ENCODE peak calls at places on chromosomes 7 and 10, in five cellular contexts. Y is keratinocyte, K is AG04450, Q is prostate gland, R is mucosa of descending colon. M is an unnamed sample.

GRCh38 chr7:4996696-4997222 is 37.8 kb upstream of the MMD2 start:
- DNase-seq in Y (no peak), K (no peak), Q (no peak), R (no peak), M (no peak)

GRCh38 chr10:102410427-102411073 is 8.0 kb downstream of the PSD start:
- DNase-seq in Y (no peak), K (no peak), Q (no peak), R (no peak), M (no peak)

GRCh38 chr10:103193820-103194529 is 903 bp upstream of the NT5C2 start:
- DNase-seq in Y (no peak), K (no peak), Q (peak; percentile 47), R (no peak), M (no peak)

GRCh38 chr10:104333037-104333727 is 5.1 kb downstream of the ITPRIP start:
- DNase-seq in Y (no peak), K (no peak), Q (no peak), R (no peak), M (no peak)

GRCh38 chr7:130289478-130289877 is 3.5 kb upstream of the CPA4 start:
- DNase-seq in Y (no peak), K (no peak), Q (no peak), R (no peak), M (no peak)

GRCh38 chr7:3835102-3835501 is 534.0 kb downstream of the SDK1 start:
- DNase-seq in Y (no peak), K (no peak), Q (no peak), R (peak; percentile 69), M (peak; percentile 1)

GRCh38 chr10:127937915-127938440 is 31.1 kb downstream of the PTPRE start:
- DNase-seq in Y (no peak), K (no peak), Q (no peak), R (no peak), M (no peak)

GRCh38 chr10:49509904-49510303 is 29.0 kb downstream of the ERCC6 start:
- DNase-seq in Y (no peak), K (no peak), Q (no peak), R (no peak), M (no peak)

GRCh38 chr7:69932034-69932628 is 333.9 kb downstream of the AUTS2 start:
- DNase-seq in Y (no peak), K (peak; percentile 1), Q (peak; percentile 9), R (peak; percentile 18), M (no peak)

GRCh38 chr10:87750001-87750651 is 67.9 kb downstream of the ATAD1 start:
- DNase-seq in Y (no peak), K (peak; percentile 51), Q (no peak), R (no peak), M (peak; percentile 39)

GRCh38 chr7:13800694-13801448 is 188.6 kb downstream of the ETV1 start:
- DNase-seq in Y (peak; percentile 38), K (peak; percentile 71), Q (no peak), R (no peak), M (peak; percentile 49)

GRCh38 chr10:16944081-16944922 is 127.1 kb upstream of the RSU1 start:
- DNase-seq in Y (no peak), K (peak; percentile 52), Q (no peak), R (no peak), M (no peak)

GRCh38 chr10:17428096-17428615 is 26.2 kb downstream of the ST8SIA6 start:
- DNase-seq in Y (no peak), K (no peak), Q (no peak), R (no peak), M (no peak)

GRCh38 chr7:18133921-18134320 is 106.3 kb upstream of the PRPS1L1 start:
- DNase-seq in Y (no peak), K (no peak), Q (no peak), R (no peak), M (no peak)

GRCh38 chr10:91635401-91636400 is 2.8 kb upstream of the PPP1R3C start:
- DNase-seq in Y (peak; percentile 50), K (no peak), Q (peak; percentile 75), R (peak; percentile 92), M (no peak)

GRCh38 chr10:123633106-123633505 is 33.0 kb upstream of the GPR26 start:
- DNase-seq in Y (no peak), K (no peak), Q (no peak), R (no peak), M (no peak)

GRCh38 chr10:133372507-133372906 is 647 bp downstream of the ECHS1 start:
- DNase-seq in Y (no peak), K (no peak), Q (no peak), R (peak; percentile 56), M (no peak)

GRCh38 chr7:28695300-28696261 is 262.5 kb downstream of the TRIL start:
- DNase-seq in Y (no peak), K (no peak), Q (no peak), R (no peak), M (no peak)

GRCh38 chr7:30682131-30683083 is at the start of gene CRHR2:
- DNase-seq in Y (no peak), K (no peak), Q (no peak), R (no peak), M (no peak)
- H3K4me3 ChIP-seq in Y (no peak within 1 kb of the TSS), K (peak within 1 kb of the TSS; percentile 10), Q (peak within 1 kb of the TSS; percentile 28), R (no peak within 1 kb of the TSS), M (peak within 1 kb of the TSS; percentile 9)

GRCh38 chr7:44748042-44748947 is at the start of gene ZMIZ2:
- DNase-seq in Y (no peak), K (peak; percentile 39), Q (peak; percentile 94), R (peak; percentile 93), M (peak; percentile 23)

GRCh38 chr7:44748948-44749731 is 493 bp downstream of the ZMIZ2 start:
- DNase-seq in Y (no peak), K (no peak), Q (no peak), R (no peak), M (no peak)

GRCh38 chr7:44750921-44751571 is 2.4 kb downstream of the ZMIZ2 start:
- DNase-seq in Y (no peak), K (no peak), Q (no peak), R (no peak), M (peak; percentile 50)

GRCh38 chr7:44749992-44750391 is 1.3 kb downstream of the ZMIZ2 start:
- DNase-seq in Y (no peak), K (no peak), Q (no peak), R (no peak), M (no peak)

DNA sequence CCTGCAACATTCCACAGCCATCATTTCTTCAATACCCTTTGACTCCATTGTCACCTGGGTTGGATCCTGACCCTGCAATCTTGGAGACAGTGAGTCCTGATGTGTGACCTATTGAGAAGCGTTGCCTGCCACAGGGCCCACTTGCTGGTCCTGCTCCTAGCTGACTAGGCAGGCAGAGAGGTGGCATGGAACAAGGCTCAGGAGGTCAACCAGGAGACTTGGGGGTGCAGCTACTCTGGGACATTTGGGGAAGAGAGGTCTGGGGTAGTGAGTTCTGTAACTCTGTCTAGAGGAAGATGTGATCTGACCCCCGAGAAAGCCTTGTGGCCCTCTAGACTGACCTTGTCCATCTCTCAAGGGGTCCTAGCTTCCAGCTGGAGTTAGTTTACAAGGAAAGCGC is 1.8 kb downstream of the ZMIZ2 start:
- DNase-seq in Y (no peak), K (no peak), Q (no peak), R (no peak), M (no peak)
- H3K4me3 ChIP-seq in Y (no peak overlapping the region), K (peak overlapping the region; percentile 89), Q (no peak overlapping the region), R (no peak overlapping the region), M (no peak overlapping the region)

DNA sequence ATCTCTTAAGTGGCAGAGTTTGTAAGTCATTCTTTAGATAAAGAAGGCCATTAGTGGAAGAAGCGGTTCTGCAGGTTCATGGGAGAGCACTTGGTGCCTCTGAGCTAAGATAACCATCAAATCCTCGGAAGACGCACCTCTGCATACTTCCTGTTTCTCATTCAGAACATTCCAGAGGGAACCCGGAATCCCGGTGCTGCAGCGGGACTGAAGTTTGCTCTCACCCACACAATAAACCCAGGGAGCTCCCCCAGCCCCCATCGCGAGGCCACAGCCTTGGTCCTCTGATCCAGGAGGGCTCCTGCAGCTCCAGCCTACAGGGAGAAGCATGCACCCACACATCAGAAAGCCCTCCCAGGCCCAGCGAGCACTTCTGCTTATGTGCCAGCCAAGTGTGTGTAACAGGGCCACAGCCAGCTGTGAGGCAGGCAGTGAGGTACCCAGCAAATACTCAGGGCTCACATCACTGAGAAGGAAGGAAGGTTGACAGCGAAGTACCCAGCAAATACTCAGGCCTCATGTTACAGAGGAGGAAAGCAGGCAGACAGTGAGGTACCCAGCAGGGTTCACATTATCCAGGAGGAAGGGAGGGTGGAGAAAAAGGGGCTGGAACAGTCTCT is 142.4 kb downstream of the DIP2C start:
- DNase-seq in Y (peak; percentile 38), K (no peak), Q (peak; percentile 72), R (no peak), M (no peak)
- H3K4me3 ChIP-seq in Y (peak overlapping the region; percentile 3), K (no peak overlapping the region), Q (no peak overlapping the region), R (no peak overlapping the region), M (no peak overlapping the region)

DNA sequence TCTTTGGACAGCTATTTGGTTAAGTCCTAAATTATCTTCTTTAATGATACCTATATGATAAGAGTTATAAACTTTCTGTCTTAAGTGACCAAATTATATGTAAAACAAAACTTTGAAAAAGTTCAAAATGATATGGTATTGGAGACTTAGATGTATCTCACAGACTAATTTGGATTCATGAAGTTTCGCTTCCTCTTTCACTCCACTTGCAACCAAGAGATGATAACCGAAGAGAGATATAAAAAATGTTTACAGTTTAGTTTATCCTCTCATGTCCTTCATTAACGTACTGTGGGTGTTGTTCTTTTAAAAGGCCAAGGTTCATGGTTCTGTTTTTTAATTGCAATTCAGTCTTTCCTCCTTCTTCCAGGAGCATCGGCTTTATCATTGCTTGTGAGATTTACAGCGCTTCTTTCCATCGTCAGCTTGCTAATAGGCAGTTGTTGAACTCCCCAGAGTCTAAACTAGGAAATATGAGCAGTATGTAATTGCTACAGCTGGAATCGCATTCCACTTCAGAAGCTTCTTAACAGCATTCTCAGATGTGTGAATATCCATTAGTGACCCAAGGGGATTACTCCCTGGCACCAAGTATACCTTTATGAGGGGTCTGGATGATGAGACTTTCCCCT is 75.9 kb upstream of the HGF start:
- DNase-seq in Y (no peak), K (no peak), Q (no peak), R (no peak), M (no peak)
- H3K4me3 ChIP-seq in Y (no peak overlapping the region), K (no peak overlapping the region), Q (no peak overlapping the region), R (no peak overlapping the region), M (no peak overlapping the region)

GRCh38 chr10:79248341-79248931 is 98.8 kb upstream of the PPIF start:
- DNase-seq in Y (no peak), K (no peak), Q (no peak), R (peak; percentile 67), M (no peak)
- H3K4me3 ChIP-seq in Y (no peak overlapping the region), K (no peak overlapping the region), Q (no peak overlapping the region), R (no peak overlapping the region), M (no peak overlapping the region)

DNA sequence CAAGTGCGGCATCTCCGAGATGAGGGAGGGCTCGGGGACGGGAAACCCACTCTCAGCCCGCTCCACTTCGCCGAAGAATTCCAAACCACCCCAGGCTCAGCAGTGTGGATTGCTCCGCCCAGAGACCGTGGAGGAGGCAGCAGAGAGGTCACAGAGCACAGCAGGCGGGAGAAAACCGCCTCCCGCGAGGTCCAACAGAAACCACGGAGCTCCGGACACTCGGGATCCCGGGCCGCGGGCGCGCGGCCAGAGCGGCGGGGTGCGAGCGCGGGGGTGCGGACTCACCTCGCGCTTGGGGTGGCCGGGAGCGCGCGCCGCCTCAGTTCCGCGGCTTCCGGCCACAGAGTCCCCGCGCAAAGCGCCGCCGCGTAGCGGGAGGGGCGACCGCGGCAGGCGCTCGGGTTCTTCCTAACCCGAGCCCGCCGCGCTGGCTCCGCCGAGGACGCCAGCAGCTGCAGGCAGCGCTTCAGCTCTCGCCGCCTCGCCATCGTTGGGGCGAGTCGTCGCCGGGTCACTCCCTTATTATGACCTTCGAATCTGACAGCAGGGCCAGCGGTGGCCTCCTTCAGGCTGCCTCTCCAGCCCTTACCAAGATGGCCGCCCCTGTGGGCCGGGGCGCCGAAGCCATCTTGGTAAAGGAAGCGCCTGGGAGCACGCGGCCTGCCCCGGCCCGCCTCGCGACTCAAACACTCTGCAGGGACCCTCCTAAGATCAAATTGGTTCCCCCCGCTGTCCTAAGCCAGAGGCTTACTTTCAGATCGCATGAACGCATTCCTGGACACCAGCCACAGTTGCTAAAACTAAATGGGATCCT is at the start of gene NAPEPLD:
- DNase-seq in Y (no peak), K (peak; percentile 71), Q (peak; percentile 71), R (peak; percentile 89), M (no peak)
- H3K4me3 ChIP-seq in Y (peak within 1 kb of the TSS; percentile 96), K (peak within 1 kb of the TSS; percentile 83), Q (peak within 1 kb of the TSS; percentile 46), R (peak within 1 kb of the TSS; percentile 42), M (peak within 1 kb of the TSS; percentile 82)

M was measured in kidney epithelial cell.